ENCODE peak calls at places on chromosomes 11 and 22, in six cellular contexts. I is fibroblast of lung, H is breast epithelium, N is A549, K is iPS DF 6.9, W is neuronal stem cell. F is an unnamed sample.

GRCh38 chr22:45235101-45235777 is 5.5 kb downstream of the KIAA0930 start:
- DNase-seq in W (no peak), H (no peak), I (no peak), N (no peak), K (no peak), F (no peak)

GRCh38 chr11:107744736-107745135 is 32.9 kb upstream of the SLN start:
- DNase-seq in K (no peak), W (no peak), N (no peak), H (no peak), I (no peak), F (no peak)

GRCh38 chr11:84607975-84608787 is 1019.0 kb downstream of the DLG2 start:
- DNase-seq in K (no peak), N (no peak), W (no peak), H (no peak), I (no peak), F (no peak)

GRCh38 chr11:70021586-70021985 is 56.5 kb upstream of the ANO1 start:
- DNase-seq in K (no peak), W (no peak), H (no peak), I (no peak), N (no peak), F (no peak)

GRCh38 chr11:85772700-85773099 is 38.2 kb downstream of the SYTL2 start:
- DNase-seq in W (no peak), I (peak; percentile 87), H (no peak), N (no peak), K (no peak), F (no peak)

GRCh38 chr11:2944953-2945756 is 15.9 kb upstream of the PHLDA2 start:
- DNase-seq in W (peak; percentile 54), I (peak; percentile 94), N (no peak), H (peak; percentile 92), K (no peak), F (peak; percentile 69)

GRCh38 chr11:3879216-3879966 is 23.9 kb downstream of the STIM1 start:
- DNase-seq in W (no peak), N (no peak), K (no peak), I (no peak), H (no peak), F (no peak)

GRCh38 chr22:31081963-31082605 is 966 bp downstream of the SMTN start:
- DNase-seq in I (peak; percentile 46), K (no peak), H (no peak), N (no peak), W (no peak), F (peak; percentile 65)

GRCh38 chr22:26139320-26139719 is 29.9 kb upstream of the SEZ6L start:
- DNase-seq in W (no peak), N (no peak), I (no peak), K (no peak), H (peak; percentile 83), F (no peak)

GRCh38 chr11:17790453-17790852 is 55.9 kb downstream of the KCNC1 start:
- DNase-seq in I (peak; percentile 68), N (no peak), K (no peak), W (no peak), H (no peak), F (no peak)

GRCh38 chr11:121630041-121630440 is 177.3 kb upstream of the SORL1-AS1 start:
- DNase-seq in K (no peak), W (no peak), H (no peak), I (peak; percentile 92), N (no peak), F (no peak)

GRCh38 chr11:121634273-121634672 is 181.5 kb upstream of the SORL1-AS1 start:
- DNase-seq in I (no peak), H (no peak), N (no peak), W (no peak), K (no peak), F (no peak)

GRCh38 chr11:121636341-121637176 is 183.8 kb upstream of the SORL1-AS1 start:
- DNase-seq in H (no peak), I (no peak), W (no peak), N (no peak), K (no peak), F (no peak)

DNA sequence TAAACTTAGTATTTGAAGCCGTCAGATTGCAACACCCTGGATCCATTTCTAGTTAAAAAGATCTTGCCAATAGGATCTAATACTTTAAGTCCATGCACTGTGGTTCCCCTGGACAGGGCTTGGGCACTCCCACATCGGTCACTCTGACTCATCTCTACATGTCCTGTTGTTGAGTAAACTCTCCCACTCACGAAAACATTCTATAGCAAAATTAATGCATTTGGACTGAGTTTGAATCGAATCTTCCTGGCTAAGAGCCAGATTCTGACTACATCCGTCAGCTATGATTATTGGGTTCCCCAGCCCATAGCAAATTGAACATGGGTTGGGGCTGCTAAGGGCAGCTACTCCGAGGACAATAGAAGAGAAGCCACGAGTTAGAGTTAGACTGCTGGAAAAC is 182.1 kb upstream of the SORL1-AS1 start:
- DNase-seq in H (no peak), K (no peak), W (no peak), N (no peak), I (peak; percentile 93), F (no peak)
- H3K4me3 ChIP-seq in H (no peak overlapping the region), K (no peak overlapping the region), W (no peak overlapping the region), N (no peak overlapping the region), I (peak overlapping the region; percentile 12), F (no peak overlapping the region)

DNA sequence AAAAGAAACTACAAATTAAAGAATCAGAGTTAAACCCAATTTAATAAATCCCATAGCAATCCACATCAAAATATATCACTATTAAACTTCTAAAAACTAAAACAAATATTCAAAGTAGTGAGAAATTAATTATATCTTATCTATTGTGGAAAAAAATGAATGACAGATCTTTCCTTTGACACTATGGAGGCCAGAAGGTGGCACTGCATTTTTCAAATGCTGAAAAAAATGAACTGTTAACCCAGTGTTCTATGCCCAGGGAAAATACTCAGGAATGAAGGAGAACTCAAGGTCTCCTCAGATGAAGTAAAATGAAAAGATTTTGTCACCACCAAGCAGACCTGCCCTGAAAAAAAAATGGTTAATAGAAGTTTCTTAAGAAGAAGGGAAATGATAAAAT is 27.7 kb downstream of the TYR start:
- DNase-seq in W (no peak), K (no peak), N (no peak), I (no peak), H (no peak), F (no peak)
- H3K4me1 ChIP-seq in W (peaks cover 2% of the 10 kb centered on the region), K (peaks cover 1% of the 10 kb centered on the region), N (no peaks in the 10 kb centered on the region), I (no peaks in the 10 kb centered on the region), H (no peaks in the 10 kb centered on the region), F (no peaks in the 10 kb centered on the region)

GRCh38 chr11:65435330-65435931 is 12.8 kb downstream of the NEAT1 start:
- DNase-seq in N (peak; percentile 27), I (no peak), W (no peak), K (no peak), H (peak; percentile 20), F (peak; percentile 60)

GRCh38 chr11:65434667-65435179 is 12.1 kb downstream of the NEAT1 start:
- DNase-seq in K (no peak), H (peak; percentile 19), W (no peak), N (peak; percentile 17), I (no peak), F (peak; percentile 54)

GRCh38 chr11:65436412-65437032 is 13.9 kb downstream of the NEAT1 start:
- DNase-seq in H (peak; percentile 17), N (no peak), K (no peak), I (no peak), W (no peak), F (no peak)

GRCh38 chr11:65437436-65438227 is 15.0 kb downstream of the NEAT1 start:
- DNase-seq in W (no peak), H (peak; percentile 21), N (peak; percentile 41), K (no peak), I (no peak), F (no peak)

GRCh38 chr11:65435981-65436411 is 13.4 kb downstream of the NEAT1 start:
- DNase-seq in K (no peak), W (no peak), N (peak; percentile 44), H (peak; percentile 45), I (no peak), F (no peak)
- H3K4me3 ChIP-seq in K (no peak overlapping the region), W (no peak overlapping the region), N (no peak overlapping the region), H (no peak overlapping the region), I (no peak overlapping the region), F (peak overlapping the region; percentile 28)

GRCh38 chr11:45043755-45044475 is 93.2 kb upstream of the TP53I11 start:
- DNase-seq in I (no peak), H (no peak), K (no peak), W (no peak), N (no peak), F (no peak)
- H3K4me1 ChIP-seq in I (peaks cover 7% of the 10 kb centered on the region), H (no peaks in the 10 kb centered on the region), K (no peaks in the 10 kb centered on the region), W (peaks cover 13% of the 10 kb centered on the region), N (peaks cover 41% of the 10 kb centered on the region), F (no peaks in the 10 kb centered on the region)

DNA sequence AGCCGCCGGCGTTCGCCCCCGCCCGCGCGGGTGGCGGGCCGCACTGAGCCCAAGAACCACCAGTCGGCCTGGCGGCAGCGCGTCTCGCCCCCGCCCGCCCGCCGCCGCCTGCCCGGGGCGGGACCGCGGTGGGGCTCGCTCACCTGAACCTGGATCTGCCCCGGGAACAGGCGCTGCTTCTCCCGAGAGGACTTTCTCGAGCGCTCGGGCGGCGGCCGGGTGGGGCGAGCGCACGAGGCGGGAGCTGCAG is 178 bp downstream of the MYH9 start:
- DNase-seq in K (no peak), I (no peak), H (no peak), W (no peak), N (no peak), F (no peak)
- H3K4me3 ChIP-seq in K (peak overlapping the region; percentile 86), I (peak overlapping the region; percentile 53), H (peak overlapping the region; percentile 81), W (peak overlapping the region; percentile 99), N (peak overlapping the region; percentile 100), F (peak overlapping the region; percentile 92)

GRCh38 chr22:35910013-35910860 is 118.4 kb downstream of the RBFOX2 start:
- DNase-seq in N (no peak), K (no peak), W (no peak), H (no peak), I (peak; percentile 72), F (no peak)

GRCh38 chr22:35913925-35914324 is 114.7 kb downstream of the RBFOX2 start:
- DNase-seq in I (no peak), N (no peak), W (no peak), K (no peak), H (no peak), F (no peak)

GRCh38 chr22:35910926-35911325 is 117.7 kb downstream of the RBFOX2 start:
- DNase-seq in I (no peak), H (no peak), W (no peak), N (no peak), K (no peak), F (no peak)

GRCh38 chr22:35912668-35913067 is 116.0 kb downstream of the RBFOX2 start:
- DNase-seq in K (no peak), H (no peak), N (no peak), I (no peak), W (no peak), F (no peak)

DNA sequence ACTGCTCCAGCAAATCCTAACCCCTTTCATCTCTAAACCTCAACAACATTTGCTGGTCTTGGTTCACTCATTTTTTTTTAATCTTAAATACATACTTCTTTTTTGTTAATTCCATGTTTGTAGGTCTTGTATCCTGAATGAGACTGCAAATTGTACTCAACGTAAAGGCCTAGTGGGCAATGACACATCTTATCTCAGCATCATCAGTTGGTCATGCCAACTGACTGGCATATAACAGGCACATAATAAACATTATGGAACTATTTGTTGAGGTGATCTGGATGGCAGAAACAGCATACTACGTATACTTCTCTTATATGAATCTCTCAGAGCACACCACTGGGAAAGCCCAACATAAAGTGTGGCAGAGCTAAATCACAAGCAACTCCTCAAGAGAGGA is 116.7 kb downstream of the RBFOX2 start:
- DNase-seq in W (no peak), N (no peak), K (no peak), H (no peak), I (no peak), F (no peak)
- H3K4me1 ChIP-seq in W (peaks cover 13% of the 10 kb centered on the region), N (peaks cover 39% of the 10 kb centered on the region), K (peaks cover 2% of the 10 kb centered on the region), H (peaks cover 7% of the 10 kb centered on the region), I (peaks cover 17% of the 10 kb centered on the region), F (peaks cover 7% of the 10 kb centered on the region)